ENCODE peak calls at places on chromosomes 12 and 14, in ten cellular contexts. N is MCF 10A, T is PC-9, B is Peyer's patch, O is lower leg skin, U is fibroblast of the aortic adventitia, F is astrocyte of the spinal cord, H is astrocyte of the cerebellum, I is progenitor cell of endocrine pancreas, C is cardiac fibroblast. Q is an unnamed sample.
A peak's percentile ranks its signal among the peaks of the same experiment; 100 is the strongest.

GRCh38 chr14:31124197-31124596 is 83.4 kb downstream of the HECTD1 start:
- DNase-seq in I (no peak), F (no peak), T (no peak), H (no peak), N (no peak), U (no peak), O (no peak), C (no peak), B (no peak), Q (no peak)

GRCh38 chr14:92615451-92615850 is 101.9 kb downstream of the RIN3 start:
- DNase-seq in U (no peak), C (no peak), H (no peak), O (no peak), B (peak; percentile 69), I (no peak), T (no peak), N (no peak), F (no peak), Q (peak; percentile 70)

GRCh38 chr12:103928736-103929050 is 1.5 kb upstream of the HSP90B1 start:
- DNase-seq in T (no peak), F (no peak), O (no peak), B (peak; percentile 86), I (no peak), C (no peak), U (no peak), N (no peak), H (no peak), Q (peak; percentile 58)

GRCh38 chr12:27343255-27344000 is 10.8 kb downstream of the BMAL2 start:
- DNase-seq in B (no peak), I (no peak), H (peak; percentile 82), U (peak; percentile 92), O (no peak), T (peak; percentile 57), C (peak; percentile 81), F (peak; percentile 90), N (peak; percentile 58), Q (no peak)

GRCh38 chr14:98579140-98579539 is 692.9 kb downstream of the BCL11B start:
- DNase-seq in U (no peak), B (no peak), N (peak; percentile 2), H (no peak), F (no peak), I (no peak), C (no peak), O (no peak), T (no peak), Q (no peak)

GRCh38 chr12:101485015-101485414 is 9.9 kb downstream of the SPIC start:
- DNase-seq in B (no peak), T (no peak), N (no peak), F (no peak), U (peak; percentile 12), O (no peak), I (no peak), H (no peak), C (peak; percentile 6), Q (no peak)

GRCh38 chr12:71157601-71158233 is at the start of gene TSPAN8:
- DNase-seq in O (no peak), T (peak; percentile 8), B (no peak), I (no peak), F (no peak), H (no peak), N (no peak), U (peak; percentile 32), C (no peak), Q (no peak)

GRCh38 chr12:31985832-31986231 is 26.6 kb downstream of the RESF1 start:
- DNase-seq in I (no peak), O (no peak), N (no peak), C (no peak), H (no peak), B (no peak), T (no peak), F (no peak), U (no peak), Q (no peak)

GRCh38 chr12:51959211-51959610 is 7.7 kb downstream of the ACVR1B start:
- DNase-seq in U (peak; percentile 66), C (peak; percentile 40), N (no peak), T (no peak), B (no peak), H (no peak), O (peak; percentile 83), F (no peak), I (no peak), Q (no peak)

GRCh38 chr12:24997970-24998582 is 49.2 kb upstream of the BCAT1 start:
- DNase-seq in U (peak; percentile 74), I (no peak), C (peak; percentile 38), N (peak; percentile 43), F (peak; percentile 94), O (no peak), T (no peak), B (no peak), H (peak; percentile 81), Q (no peak)

GRCh38 chr12:104521731-104522130 is 65.0 kb downstream of the CHST11 start:
- DNase-seq in C (peak; percentile 47), I (no peak), B (no peak), F (peak; percentile 14), H (no peak), N (peak; percentile 46), O (no peak), T (no peak), U (peak; percentile 60), Q (no peak)

GRCh38 chr12:105233045-105233905 is 2.7 kb downstream of the APPL2 start:
- DNase-seq in H (no peak), T (no peak), O (no peak), U (no peak), I (no peak), B (no peak), F (no peak), C (no peak), N (no peak), Q (no peak)

GRCh38 chr14:44700184-44700583 is 193.1 kb upstream of the FSCB start:
- DNase-seq in N (no peak), B (no peak), C (peak; percentile 6), T (no peak), H (peak; percentile 35), I (no peak), F (peak; percentile 37), U (peak; percentile 27), O (no peak), Q (no peak)

GRCh38 chr14:47678157-47678556 is 2.8 kb upstream of the MDGA2 start:
- DNase-seq in F (no peak), O (no peak), B (no peak), C (no peak), H (no peak), N (peak; percentile 0), U (no peak), I (no peak), T (no peak), Q (no peak)

GRCh38 chr14:59920378-59920683 is 387 bp downstream of the LRRC9 start:
- DNase-seq in H (no peak), I (no peak), U (no peak), B (no peak), N (no peak), O (no peak), T (no peak), C (no peak), F (no peak), Q (no peak)

GRCh38 chr14:59913187-59913586 is 6.8 kb upstream of the LRRC9 start:
- DNase-seq in I (no peak), T (no peak), H (no peak), O (no peak), B (no peak), C (no peak), N (no peak), F (no peak), U (no peak), Q (no peak)

GRCh38 chr14:59919582-59920377 is at the start of gene LRRC9:
- DNase-seq in N (no peak), U (no peak), O (peak; percentile 82), H (peak; percentile 34), C (peak; percentile 12), T (no peak), I (peak; percentile 84), F (peak; percentile 37), B (no peak), Q (no peak)

GRCh38 chr14:59918824-59919581 is 941 bp upstream of the LRRC9 start:
- DNase-seq in U (peak; percentile 53), I (no peak), O (no peak), B (no peak), H (peak; percentile 50), C (peak; percentile 56), F (peak; percentile 55), T (no peak), N (peak; percentile 34), Q (no peak)
- TF ChIP-seq CTCF in U (peak; percentile 59), I (peak; percentile 64), O (no peak), B (no peak), H (peak; percentile 37), C (peak; percentile 37), F (peak; percentile 41), T (peak; percentile 65), N (peak; percentile 34), Q (no peak)

DNA sequence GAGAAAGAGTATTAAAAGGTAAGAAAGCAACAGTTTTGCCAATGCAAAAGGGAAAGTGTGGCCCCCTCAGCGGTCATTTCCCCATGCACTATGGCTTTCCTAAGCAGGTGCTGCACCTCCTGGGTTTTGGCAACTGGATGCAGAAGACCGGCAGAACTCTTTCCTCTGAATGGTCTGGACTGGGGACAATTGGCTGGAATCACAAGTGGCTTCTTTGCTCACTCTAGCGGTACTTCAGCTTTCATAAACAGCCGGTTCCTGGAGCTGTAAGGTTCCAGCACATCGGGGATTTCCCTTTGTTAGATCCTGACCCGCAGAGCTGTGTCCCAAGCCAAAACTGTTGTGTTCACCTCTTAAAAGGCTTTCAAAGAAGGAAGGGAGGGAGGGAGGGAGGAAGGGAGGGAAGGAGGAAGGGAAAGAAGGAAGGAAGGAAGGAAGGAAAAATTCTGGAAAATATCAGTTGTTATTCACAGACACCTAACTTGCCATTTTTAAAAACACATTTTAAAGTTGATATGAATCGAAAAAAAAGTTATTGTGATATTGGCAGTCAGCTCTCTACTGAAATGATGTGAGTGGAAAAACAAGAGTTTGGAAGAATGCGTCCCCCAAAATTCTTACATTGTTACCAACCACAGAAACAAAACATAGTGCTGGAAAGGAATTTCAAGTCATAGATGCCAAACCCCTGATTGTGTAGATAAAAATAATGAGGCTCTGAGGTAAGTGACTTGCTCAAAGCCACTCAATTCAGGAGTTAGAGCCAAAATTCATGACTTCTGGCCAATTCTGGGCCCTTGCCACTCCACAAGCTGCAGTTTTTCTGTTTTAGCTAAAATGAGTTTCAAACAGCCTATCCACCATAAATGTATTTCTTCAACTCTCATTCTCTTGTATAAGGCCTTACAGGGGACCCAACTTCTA is 220.6 kb upstream of the HMGA2 start:
- DNase-seq in F (peak; percentile 95), C (peak; percentile 86), N (peak; percentile 91), U (peak; percentile 98), I (no peak), O (no peak), T (peak; percentile 32), B (no peak), H (peak; percentile 91), Q (no peak)
- TF ChIP-seq CTCF in F (no peak), C (no peak), N (no peak), U (no peak), I (no peak), O (no peak), T (no peak), B (no peak), H (no peak), Q (no peak)

GRCh38 chr14:103808403-103809001 is 38.9 kb downstream of the PPP1R13B start:
- DNase-seq in U (peak; percentile 80), B (peak; percentile 57), O (peak; percentile 93), N (peak; percentile 88), C (peak; percentile 85), H (peak; percentile 64), I (peak; percentile 63), F (peak; percentile 59), T (peak; percentile 69), Q (no peak)
- TF ChIP-seq CTCF in U (peak; percentile 87), B (peak; percentile 58), O (no peak), N (peak; percentile 83), C (peak; percentile 84), H (peak; percentile 92), I (peak; percentile 91), F (peak; percentile 83), T (peak; percentile 92), Q (peak; percentile 55)

GRCh38 chr12:68910128-68910527 is 22.8 kb downstream of the CPM start:
- DNase-seq in H (no peak), T (no peak), O (no peak), B (no peak), U (no peak), I (no peak), F (no peak), N (peak; percentile 49), C (no peak), Q (no peak)
- TF ChIP-seq CTCF in H (no peak), T (no peak), O (no peak), B (no peak), U (no peak), I (no peak), F (no peak), N (no peak), C (no peak), Q (no peak)